ENCODE peak calls at places on chromosomes 2 and 18, in five cellular contexts. V, N, G, A and O are unnamed samples.

GRCh38 chr18:5970032-5970431 is 74.7 kb upstream of the TMEM200C start:
- DNase-seq in N (no peak), A (no peak), V (no peak), G (no peak), O (no peak)

GRCh38 chr2:74821177-74822124 is 12.5 kb upstream of the HK2 start:
- DNase-seq in A (no peak), N (no peak), V (no peak), G (no peak), O (no peak)

GRCh38 chr18:75753753-75754152 is 326.2 kb upstream of the SMIM21 start:
- DNase-seq in V (no peak), N (no peak), A (no peak), G (no peak), O (no peak)

GRCh38 chr2:77387324-77387723 is 134.9 kb downstream of the LRRTM4 start:
- DNase-seq in G (no peak), N (no peak), V (no peak), A (no peak), O (no peak)

GRCh38 chr2:96601382-96602292 is 36.5 kb downstream of the KANSL3 start:
- DNase-seq in V (no peak), G (no peak), N (no peak), A (no peak), O (no peak)

GRCh38 chr2:75808039-75808438 is 97.3 kb upstream of the GCFC2 start:
- DNase-seq in A (no peak), N (no peak), V (no peak), G (no peak), O (peak)

GRCh38 chr2:16664052-16664731 is 1.4 kb downstream of the CYRIA start:
- DNase-seq in G (peak), V (peak), A (peak), N (peak), O (peak)

GRCh38 chr2:202758128-202758527 is 113.4 kb downstream of the ICA1L start:
- DNase-seq in N (no peak), A (no peak), V (no peak), G (no peak), O (no peak)

GRCh38 chr2:121536347-121536746 is 5.7 kb downstream of the RNU4ATAC start:
- DNase-seq in G (no peak), A (no peak), V (no peak), N (no peak), O (no peak)

GRCh38 chr2:91442246-91442905 is 2750.9 kb downstream of the RPIA start:
- DNase-seq in V (peak), N (peak), G (no peak), A (no peak), O (no peak)

GRCh38 chr18:62566199-62566598 is 43.4 kb downstream of the ZCCHC2 start:
- DNase-seq in N (peak), G (peak), A (no peak), V (peak), O (no peak)
- TF ChIP-seq CTCF in N (peak), G (no peak), A (no peak), V (peak), O (no peak)

DNA sequence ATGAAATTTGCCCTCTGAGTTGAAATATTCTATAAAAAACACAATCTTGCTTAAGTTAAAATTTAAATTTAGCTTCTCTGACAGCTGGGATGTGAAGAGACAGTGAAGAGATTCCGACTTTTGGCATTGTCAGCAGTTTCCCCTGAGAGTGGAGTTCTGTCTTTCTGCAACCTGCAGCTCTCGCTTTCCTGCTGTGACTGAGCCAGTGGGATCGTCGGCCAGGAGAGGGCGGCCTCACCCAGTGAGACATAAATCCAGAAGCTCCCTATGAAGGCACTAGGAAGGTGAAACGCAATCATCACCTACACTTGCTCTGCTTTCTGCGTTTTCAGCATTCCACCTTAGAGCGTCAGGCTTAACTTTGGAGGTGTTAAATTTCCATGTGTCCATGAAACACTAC is 75.4 kb upstream of the HNMT start:
- DNase-seq in G (no peak), A (peak), N (no peak), V (peak), O (peak)
- TF ChIP-seq CTCF in G (no peak), A (peak), N (peak), V (peak), O (peak)

GRCh38 chr2:204869142-204869823 is 324.0 kb downstream of the PARD3B start:
- DNase-seq in N (no peak), A (peak), V (no peak), G (no peak), O (no peak)

GRCh38 chr2:204870053-204870452 is 324.8 kb downstream of the PARD3B start:
- DNase-seq in A (no peak), G (no peak), N (no peak), V (no peak), O (no peak)

GRCh38 chr2:204871246-204871953 is 326.1 kb downstream of the PARD3B start:
- DNase-seq in V (no peak), G (no peak), A (peak), N (no peak), O (peak)
- TF ChIP-seq CTCF in V (peak), G (peak), A (peak), N (peak), O (peak)

GRCh38 chr2:172712251-172712650 is 23.4 kb upstream of the RAPGEF4 start:
- DNase-seq in G (no peak), N (no peak), A (no peak), V (no peak), O (no peak)

GRCh38 chr2:172711110-172711509 is 24.5 kb upstream of the RAPGEF4 start:
- DNase-seq in A (no peak), V (no peak), N (no peak), G (no peak), O (no peak)

GRCh38 chr2:172708247-172708646 is 27.4 kb upstream of the RAPGEF4 start:
- DNase-seq in V (no peak), A (no peak), G (no peak), N (no peak), O (no peak)

GRCh38 chr2:172709566-172710291 is 25.9 kb upstream of the RAPGEF4 start:
- DNase-seq in V (no peak), G (no peak), A (no peak), N (no peak), O (no peak)

GRCh38 chr2:172710584-172711024 is 25.0 kb upstream of the RAPGEF4 start:
- DNase-seq in A (peak), N (no peak), G (peak), V (peak), O (peak)
- TF ChIP-seq CTCF in A (peak), N (peak), G (peak), V (peak), O (peak)

GRCh38 chr2:138713509-138713908 is 66.7 kb downstream of the NXPH2 start:
- DNase-seq in A (no peak), G (no peak), V (no peak), N (no peak), O (no peak)

GRCh38 chr2:138716183-138716582 is 64.0 kb downstream of the NXPH2 start:
- DNase-seq in G (no peak), A (no peak), V (no peak), N (no peak), O (no peak)

GRCh38 chr2:138712212-138712979 is 67.8 kb downstream of the NXPH2 start:
- DNase-seq in G (no peak), A (peak), V (no peak), N (no peak), O (no peak)

GRCh38 chr2:138711812-138712211 is 68.4 kb downstream of the NXPH2 start:
- DNase-seq in N (no peak), A (no peak), V (no peak), G (no peak), O (no peak)

DNA sequence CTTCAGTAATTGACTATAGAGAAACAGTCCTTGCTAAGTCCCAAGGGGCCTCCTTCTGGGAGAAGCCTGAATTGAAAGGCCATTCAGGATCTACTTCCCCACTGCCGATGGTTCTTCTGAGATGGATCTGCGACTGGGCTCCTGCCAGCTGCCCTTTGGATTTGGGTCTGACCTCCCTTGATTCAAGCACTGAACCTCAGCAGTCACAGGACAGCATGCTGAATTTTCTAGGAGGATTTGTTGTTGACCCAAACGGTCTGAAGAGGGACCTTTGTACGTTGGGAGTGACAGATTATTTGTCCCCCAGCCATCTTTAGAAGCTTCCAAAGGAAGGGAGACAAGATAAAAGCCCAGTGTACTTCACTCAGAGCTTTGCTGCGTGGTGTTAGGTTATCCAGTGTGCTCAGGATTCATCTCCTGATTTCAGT is 67.1 kb downstream of the NXPH2 start:
- DNase-seq in N (no peak), G (no peak), V (no peak), A (no peak), O (no peak)
- TF ChIP-seq CTCF in N (no peak), G (no peak), V (no peak), A (no peak), O (no peak)

GRCh38 chr2:136653836-136654235 is 111.5 kb upstream of the THSD7B start:
- DNase-seq in G (no peak), A (no peak), N (no peak), V (no peak), O (no peak)
- TF ChIP-seq CTCF in G (no peak), A (no peak), N (no peak), V (no peak), O (no peak)